ENCODE peak calls at places on chromosome 7, in four cellular contexts. D is neural crest cell, J is A549, F is heart left ventricle. N is an unnamed sample.

GRCh38 chr7:27825890-27826289 is 85.9 kb downstream of the TAX1BP1 start:
- DNase-seq in D (no peak), J (no peak), F (no peak), N (no peak)

GRCh38 chr7:116165717-116166116 is 44.6 kb upstream of the TES start:
- DNase-seq in D (no peak), J (no peak), F (no peak), N (peak; percentile 51)

GRCh38 chr7:26856481-26856880 is 7.9 kb downstream of the SKAP2 start:
- DNase-seq in D (no peak), J (no peak), F (no peak), N (no peak)

GRCh38 chr7:95102662-95103061 is 195.3 kb downstream of the PPP1R9A start:
- DNase-seq in D (no peak), J (no peak), F (no peak), N (no peak)

GRCh38 chr7:43313628-43314378 is 201.4 kb downstream of the HECW1 start:
- DNase-seq in D (no peak), J (no peak), F (no peak), N (no peak)

GRCh38 chr7:107505997-107506682 is 36.3 kb downstream of the GPR22 start:
- DNase-seq in D (no peak), J (no peak), F (no peak), N (no peak)

GRCh38 chr7:157460721-157461120 is 123.9 kb downstream of the DNAJB6 start:
- DNase-seq in D (no peak), J (no peak), F (no peak), N (no peak)

GRCh38 chr7:71727347-71727746 is 595.4 kb downstream of the GALNT17 start:
- DNase-seq in D (no peak), J (no peak), F (no peak), N (no peak)

GRCh38 chr7:92034116-92034515 is 93.5 kb downstream of the AKAP9 start:
- DNase-seq in D (no peak), J (no peak), F (no peak), N (no peak)

GRCh38 chr7:27802977-27803376 is 63.0 kb downstream of the TAX1BP1 start:
- DNase-seq in D (no peak), J (no peak), F (no peak), N (no peak)

GRCh38 chr7:148575640-148576411 is 14.7 kb upstream of the C7orf33 start:
- DNase-seq in D (peak; percentile 69), J (peak; percentile 46), F (peak; percentile 51), N (peak; percentile 71)

GRCh38 chr7:77697535-77697831 is 1.2 kb downstream of the RSBN1L start:
- DNase-seq in D (no peak), J (no peak), F (no peak), N (peak; percentile 20)

GRCh38 chr7:24812313-24812945 is 55.2 kb upstream of the GSDME start:
- DNase-seq in D (peak; percentile 64), J (peak; percentile 50), F (peak; percentile 25), N (peak; percentile 56)

GRCh38 chr7:93463764-93464163 is 110.8 kb downstream of the CALCR start:
- DNase-seq in D (no peak), J (no peak), F (no peak), N (no peak)

GRCh38 chr7:79461660-79462059 is 8.2 kb upstream of the MAGI2 start:
- DNase-seq in D (no peak), J (peak; percentile 45), F (no peak), N (no peak)

GRCh38 chr7:157408258-157409101 is 71.7 kb downstream of the DNAJB6 start:
- DNase-seq in D (no peak), J (no peak), F (no peak), N (no peak)

GRCh38 chr7:103811315-103811714 is 178.1 kb downstream of the RELN start:
- DNase-seq in D (no peak), J (no peak), F (no peak), N (no peak)

GRCh38 chr7:93327006-93327633 is 95.0 kb downstream of the VPS50 start:
- DNase-seq in D (no peak), J (no peak), F (no peak), N (no peak)

GRCh38 chr7:117157121-117157870 is 165.6 kb downstream of the WNT2 start:
- DNase-seq in D (no peak), J (peak; percentile 17), F (peak; percentile 51), N (no peak)

GRCh38 chr7:117173001-117173400 is 149.9 kb downstream of the WNT2 start:
- DNase-seq in D (no peak), J (no peak), F (no peak), N (no peak)

GRCh38 chr7:135672560-135673359 is 10.4 kb downstream of the STMP1 start:
- DNase-seq in D (peak; percentile 14), J (peak; percentile 68), F (peak; percentile 25), N (peak; percentile 47)

GRCh38 chr7:78139335-78139734 is 340.8 kb downstream of the PHTF2 start:
- DNase-seq in D (no peak), J (no peak), F (no peak), N (no peak)

DNA sequence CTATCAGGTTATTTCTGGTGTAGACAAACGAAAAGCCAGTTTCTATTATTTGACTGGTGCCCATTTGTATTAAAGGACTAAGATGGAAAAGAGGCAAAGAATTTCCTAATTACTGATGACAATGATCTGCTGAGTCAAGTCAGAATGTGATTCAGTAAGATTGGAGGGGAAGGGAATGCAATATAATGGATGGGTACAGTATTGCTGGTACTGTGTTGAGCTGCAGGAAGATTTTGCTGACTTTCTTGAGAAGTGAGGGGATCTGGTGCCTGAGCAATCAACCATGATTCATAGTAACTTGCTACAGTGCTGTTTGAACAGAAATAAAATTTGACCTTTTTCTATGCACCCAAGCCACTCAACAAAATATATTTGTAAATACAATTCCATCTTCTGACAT is 139.1 kb upstream of the RHEB start:
- DNase-seq in D (no peak), J (no peak), F (no peak), N (no peak)
- TF ChIP-seq CTCF in D (no peak), J (no peak), F (no peak), N (no peak)

GRCh38 chr7:142866361-142867096 is 11.7 kb downstream of the EPHB6 start:
- DNase-seq in D (peak; percentile 29), J (peak; percentile 67), F (no peak), N (peak; percentile 54)
- TF ChIP-seq CTCF in D (peak; percentile 61), J (peak; percentile 49), F (peak; percentile 51), N (peak; percentile 39)

GRCh38 chr7:2660359-2661095 is 27.5 kb upstream of the AMZ1 start:
- DNase-seq in D (no peak), J (no peak), F (no peak), N (no peak)
- TF ChIP-seq CTCF in D (no peak), J (peak; percentile 30), F (no peak), N (peak; percentile 13)

GRCh38 chr7:19056305-19056704 is 61.1 kb downstream of the TWIST1 start:
- DNase-seq in D (no peak), J (no peak), F (no peak), N (no peak)

GRCh38 chr7:19051767-19052375 is 65.6 kb downstream of the TWIST1 start:
- DNase-seq in D (peak; percentile 11), J (peak; percentile 20), F (peak; percentile 17), N (peak; percentile 44)
- TF ChIP-seq CTCF in D (peak; percentile 71), J (peak; percentile 52), F (peak; percentile 71), N (peak; percentile 84)

GRCh38 chr7:37489703-37490102 is 41.0 kb upstream of the ELMO1 start:
- DNase-seq in D (no peak), J (no peak), F (no peak), N (no peak)

GRCh38 chr7:37494940-37495339 is 46.3 kb upstream of the ELMO1 start:
- DNase-seq in D (no peak), J (no peak), F (no peak), N (peak; percentile 34)

GRCh38 chr7:37493810-37494209 is 45.1 kb upstream of the ELMO1 start:
- DNase-seq in D (no peak), J (no peak), F (no peak), N (no peak)

GRCh38 chr7:37493123-37493522 is 44.5 kb upstream of the ELMO1 start:
- DNase-seq in D (no peak), J (no peak), F (no peak), N (no peak)

DNA sequence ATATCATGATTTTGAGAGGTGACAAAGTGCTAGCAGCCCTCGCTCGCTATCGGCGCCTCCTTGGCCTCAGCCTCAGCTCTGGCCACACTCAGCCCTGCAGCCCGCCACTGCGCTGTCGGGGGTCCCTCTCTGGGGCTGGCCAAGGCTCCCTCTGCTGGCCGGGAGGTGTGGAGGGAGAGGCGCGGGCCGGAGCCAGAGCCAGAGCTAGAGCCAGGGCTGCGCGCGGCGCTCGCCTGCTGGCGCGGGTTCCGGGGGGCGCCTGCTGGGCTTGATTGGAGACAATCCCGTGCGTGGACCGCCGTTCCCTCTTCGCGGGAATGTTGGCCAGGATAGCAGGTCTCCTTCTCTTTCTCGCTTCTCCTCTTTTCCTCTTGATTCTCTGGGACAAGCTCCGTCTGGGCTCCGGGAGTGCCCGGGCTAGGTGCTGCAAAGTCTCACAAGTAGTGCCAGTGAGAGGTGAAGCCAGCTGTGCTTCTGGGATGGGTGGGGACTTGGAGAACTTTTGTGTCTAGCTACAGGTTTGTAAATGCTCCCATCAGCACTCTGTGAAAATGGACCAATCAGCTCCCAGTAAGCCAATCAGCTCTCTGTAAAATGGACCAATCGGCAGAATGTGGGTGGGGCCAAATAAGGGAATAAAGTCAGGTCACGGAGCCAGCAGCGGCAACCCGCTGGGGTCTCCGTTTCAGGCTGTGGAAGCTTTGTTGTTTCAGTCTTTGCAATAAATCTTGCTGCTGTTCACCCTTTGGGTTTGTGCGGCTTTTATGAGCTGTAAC is 43.4 kb upstream of the ELMO1 start:
- DNase-seq in D (peak; percentile 27), J (no peak), F (no peak), N (no peak)
- TF ChIP-seq CTCF in D (peak; percentile 65), J (no peak), F (no peak), N (no peak)

GRCh38 chr7:82548141-82548688 is 104.6 kb upstream of the CACNA2D1 start:
- DNase-seq in D (no peak), J (no peak), F (no peak), N (no peak)
- TF ChIP-seq CTCF in D (no peak), J (no peak), F (no peak), N (no peak)

DNA sequence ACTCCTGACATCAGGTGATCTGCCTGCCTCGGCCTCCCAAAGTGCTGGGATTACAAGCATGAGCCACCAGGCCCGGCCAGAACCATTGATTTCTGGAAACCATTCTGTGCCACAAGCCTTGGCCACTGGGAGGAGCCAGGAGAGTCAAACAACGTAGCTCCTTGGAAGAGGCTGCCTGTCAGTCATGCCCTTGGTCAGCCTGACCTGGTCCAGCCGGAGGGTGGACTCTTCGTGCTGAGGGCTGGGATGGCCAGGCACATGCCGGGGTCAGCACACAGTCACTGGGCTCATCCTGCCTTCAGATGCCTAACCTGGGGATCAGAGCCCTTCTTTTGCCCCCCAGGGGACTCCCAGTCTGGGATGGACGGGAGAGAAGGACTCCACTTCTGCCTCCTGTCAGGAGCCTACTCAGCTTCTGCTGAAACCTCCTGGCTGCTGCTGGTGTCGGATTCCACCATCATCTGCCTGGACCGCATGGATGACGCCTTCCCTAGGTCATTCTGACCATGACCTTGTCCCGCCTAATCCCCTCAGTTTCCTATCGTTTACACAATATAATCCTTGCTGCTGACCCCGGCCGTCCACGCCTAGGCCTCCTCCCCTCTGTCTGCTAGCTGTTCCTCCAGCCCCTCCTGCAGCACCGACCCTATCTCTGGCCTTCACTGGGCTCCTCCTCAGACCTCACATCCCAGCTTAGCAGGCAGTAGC is 30.4 kb downstream of the TMEM270 start:
- DNase-seq in D (no peak), J (peak; percentile 54), F (no peak), N (no peak)
- TF ChIP-seq CTCF in D (peak; percentile 17), J (no peak), F (no peak), N (no peak)